ENCODE peak calls at places on chromosomes 12 and 14, in four cellular contexts. One of them, this sample, is unnamed.

GRCh38 chr12:124940393-124941169 is 26.1 kb upstream of the UBC start:
- DNase-seq in CD8-positive, alpha-beta T cell: peak; percentile 70
- DNase-seq in adipocyte: peak; percentile 96
- DNase-seq in brain microvascular endothelial cell: peak; percentile 88
- DNase-seq in this sample: peak; percentile 81

GRCh38 chr12:62983594-62983993 is 48.6 kb upstream of the PPM1H start:
- DNase-seq in CD8-positive, alpha-beta T cell: no peak
- DNase-seq in brain microvascular endothelial cell: no peak
- DNase-seq in adipocyte: no peak
- DNase-seq in this sample: no peak

GRCh38 chr12:102694913-102695312 is 214.6 kb upstream of the IGF1 start:
- DNase-seq in brain microvascular endothelial cell: no peak
- DNase-seq in CD8-positive, alpha-beta T cell: no peak
- DNase-seq in adipocyte: no peak
- DNase-seq in this sample: no peak

GRCh38 chr14:22095845-22096510 is 422.4 kb upstream of the OR4E1 start:
- DNase-seq in CD8-positive, alpha-beta T cell: no peak
- DNase-seq in adipocyte: no peak
- DNase-seq in brain microvascular endothelial cell: no peak
- DNase-seq in this sample: peak; percentile 40

GRCh38 chr12:22255097-22255496 is 79.4 kb downstream of the ST8SIA1 start:
- DNase-seq in CD8-positive, alpha-beta T cell: no peak
- DNase-seq in brain microvascular endothelial cell: no peak
- DNase-seq in adipocyte: peak; percentile 66
- DNase-seq in this sample: no peak

GRCh38 chr12:118237053-118237665 is 101.2 kb downstream of the PEBP1 start:
- DNase-seq in CD8-positive, alpha-beta T cell: no peak
- DNase-seq in adipocyte: no peak
- DNase-seq in brain microvascular endothelial cell: no peak
- DNase-seq in this sample: no peak

GRCh38 chr12:92735131-92735721 is 32.4 kb downstream of the PLEKHG7 start:
- DNase-seq in CD8-positive, alpha-beta T cell: no peak
- DNase-seq in brain microvascular endothelial cell: peak; percentile 78
- DNase-seq in adipocyte: peak; percentile 92
- DNase-seq in this sample: no peak

GRCh38 chr12:109586385-109587296 is 13.0 kb downstream of the MVK start:
- DNase-seq in CD8-positive, alpha-beta T cell: no peak
- DNase-seq in brain microvascular endothelial cell: no peak
- DNase-seq in adipocyte: no peak
- DNase-seq in this sample: no peak

GRCh38 chr12:47155457-47156166 is 75.9 kb upstream of the AMIGO2 start:
- DNase-seq in CD8-positive, alpha-beta T cell: no peak
- DNase-seq in brain microvascular endothelial cell: peak; percentile 43
- DNase-seq in adipocyte: peak; percentile 45
- DNase-seq in this sample: no peak

GRCh38 chr12:4269279-4269991 is 4.1 kb upstream of the CCND2 start:
- DNase-seq in adipocyte: peak; percentile 48
- DNase-seq in brain microvascular endothelial cell: peak; percentile 34
- DNase-seq in CD8-positive, alpha-beta T cell: peak; percentile 89
- DNase-seq in this sample: peak; percentile 95

GRCh38 chr12:75553398-75553797 is 42.0 kb upstream of the KRR1 start:
- DNase-seq in brain microvascular endothelial cell: no peak
- DNase-seq in CD8-positive, alpha-beta T cell: no peak
- DNase-seq in adipocyte: peak; percentile 20
- DNase-seq in this sample: no peak

GRCh38 chr12:103503546-103504480 is 8.0 kb upstream of the C12orf42 start:
- DNase-seq in brain microvascular endothelial cell: no peak
- DNase-seq in CD8-positive, alpha-beta T cell: peak; percentile 51
- DNase-seq in adipocyte: no peak
- DNase-seq in this sample: peak; percentile 72

GRCh38 chr14:73764406-73764805 is 50.2 kb upstream of the PNMA1 start:
- DNase-seq in adipocyte: no peak
- DNase-seq in brain microvascular endothelial cell: no peak
- DNase-seq in CD8-positive, alpha-beta T cell: no peak
- DNase-seq in this sample: no peak

GRCh38 chr14:100837812-100838170 is 11.9 kb downstream of the MEG3 start:
- DNase-seq in brain microvascular endothelial cell: no peak
- DNase-seq in adipocyte: no peak
- DNase-seq in CD8-positive, alpha-beta T cell: no peak
- DNase-seq in this sample: no peak

GRCh38 chr14:104530651-104531050 is 48.9 kb upstream of the C14orf180 start:
- DNase-seq in brain microvascular endothelial cell: no peak
- DNase-seq in CD8-positive, alpha-beta T cell: no peak
- DNase-seq in adipocyte: no peak
- DNase-seq in this sample: no peak

GRCh38 chr12:87439990-87440827 is 589.0 kb downstream of the C12orf50 start:
- DNase-seq in CD8-positive, alpha-beta T cell: no peak
- DNase-seq in adipocyte: peak; percentile 91
- DNase-seq in brain microvascular endothelial cell: peak; percentile 92
- DNase-seq in this sample: no peak

GRCh38 chr14:26286806-26287205 is 311.0 kb downstream of the NOVA1 start:
- DNase-seq in brain microvascular endothelial cell: no peak
- DNase-seq in adipocyte: peak; percentile 12
- DNase-seq in CD8-positive, alpha-beta T cell: no peak
- DNase-seq in this sample: no peak

GRCh38 chr12:115756271-115756670 is 521.2 kb downstream of the MED13L start:
- DNase-seq in CD8-positive, alpha-beta T cell: no peak
- DNase-seq in adipocyte: peak; percentile 65
- DNase-seq in brain microvascular endothelial cell: no peak
- DNase-seq in this sample: no peak
- H3K27me3 ChIP-seq in CD8-positive, alpha-beta T cell: no peaks in the 10 kb centered on the region
- H3K27me3 ChIP-seq in adipocyte: peaks cover 7% of the 10 kb centered on the region
- H3K27me3 ChIP-seq in brain microvascular endothelial cell: peaks cover 5% of the 10 kb centered on the region
- H3K27me3 ChIP-seq in this sample: no peaks in the 10 kb centered on the region

DNA sequence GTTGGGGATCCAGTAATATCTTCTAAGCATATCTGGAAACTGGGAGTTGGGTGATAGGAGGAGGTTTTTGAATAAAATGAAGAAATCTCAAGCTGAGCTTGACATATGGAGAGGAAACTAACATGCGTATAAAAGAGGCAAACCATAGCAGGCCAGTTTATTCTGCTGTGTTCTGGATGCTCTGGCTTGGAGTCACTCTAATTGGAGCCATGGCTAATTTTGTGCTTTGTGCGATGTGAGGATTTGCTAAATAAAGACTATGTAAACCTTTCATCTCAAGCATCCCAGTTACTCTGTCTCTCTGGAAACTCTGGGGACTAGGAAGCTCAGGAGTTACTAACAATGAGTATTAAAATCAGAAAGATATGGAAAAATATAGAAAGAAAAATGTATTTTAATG is 66.5 kb downstream of the ATF7IP start:
- DNase-seq in brain microvascular endothelial cell: no peak
- DNase-seq in adipocyte: no peak
- DNase-seq in CD8-positive, alpha-beta T cell: no peak
- DNase-seq in this sample: no peak
- H3K4me3 ChIP-seq in brain microvascular endothelial cell: no peak overlapping the region
- H3K4me3 ChIP-seq in adipocyte: no peak overlapping the region
- H3K4me3 ChIP-seq in CD8-positive, alpha-beta T cell: no peak overlapping the region
- H3K4me3 ChIP-seq in this sample: no peak overlapping the region

DNA sequence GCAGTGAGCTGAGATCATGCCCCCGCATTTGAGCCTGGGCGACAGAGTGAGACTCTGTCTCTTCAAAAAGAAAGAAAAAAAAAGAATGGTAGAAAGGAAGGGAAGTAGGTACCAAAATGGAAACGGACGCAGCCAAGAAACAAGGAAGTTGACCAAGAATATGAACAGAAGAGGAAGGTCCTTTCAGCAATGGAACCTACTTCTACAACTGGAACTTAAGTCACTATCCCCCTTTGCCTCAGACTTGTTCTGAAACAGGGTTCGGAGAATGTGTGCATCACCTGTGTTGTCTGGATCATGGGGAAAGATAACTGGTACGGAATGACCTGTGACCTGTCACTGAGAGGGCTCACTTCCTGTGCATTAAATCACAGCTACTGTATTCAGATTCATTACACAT is 43.9 kb upstream of the RNASE1 start:
- DNase-seq in brain microvascular endothelial cell: no peak
- DNase-seq in CD8-positive, alpha-beta T cell: no peak
- DNase-seq in adipocyte: no peak
- DNase-seq in this sample: no peak
- H3K27me3 ChIP-seq in brain microvascular endothelial cell: no peaks in the 10 kb centered on the region
- H3K27me3 ChIP-seq in CD8-positive, alpha-beta T cell: no peaks in the 10 kb centered on the region
- H3K27me3 ChIP-seq in adipocyte: no peaks in the 10 kb centered on the region
- H3K27me3 ChIP-seq in this sample: no peaks in the 10 kb centered on the region

GRCh38 chr14:77372304-77372841 is 4.5 kb downstream of the TMED8 start:
- DNase-seq in CD8-positive, alpha-beta T cell: no peak
- DNase-seq in brain microvascular endothelial cell: peak; percentile 20
- DNase-seq in adipocyte: peak; percentile 33
- DNase-seq in this sample: no peak
- H3K4me3 ChIP-seq in CD8-positive, alpha-beta T cell: no peak overlapping the region
- H3K4me3 ChIP-seq in brain microvascular endothelial cell: no peak overlapping the region
- H3K4me3 ChIP-seq in adipocyte: no peak overlapping the region
- H3K4me3 ChIP-seq in this sample: no peak overlapping the region

DNA sequence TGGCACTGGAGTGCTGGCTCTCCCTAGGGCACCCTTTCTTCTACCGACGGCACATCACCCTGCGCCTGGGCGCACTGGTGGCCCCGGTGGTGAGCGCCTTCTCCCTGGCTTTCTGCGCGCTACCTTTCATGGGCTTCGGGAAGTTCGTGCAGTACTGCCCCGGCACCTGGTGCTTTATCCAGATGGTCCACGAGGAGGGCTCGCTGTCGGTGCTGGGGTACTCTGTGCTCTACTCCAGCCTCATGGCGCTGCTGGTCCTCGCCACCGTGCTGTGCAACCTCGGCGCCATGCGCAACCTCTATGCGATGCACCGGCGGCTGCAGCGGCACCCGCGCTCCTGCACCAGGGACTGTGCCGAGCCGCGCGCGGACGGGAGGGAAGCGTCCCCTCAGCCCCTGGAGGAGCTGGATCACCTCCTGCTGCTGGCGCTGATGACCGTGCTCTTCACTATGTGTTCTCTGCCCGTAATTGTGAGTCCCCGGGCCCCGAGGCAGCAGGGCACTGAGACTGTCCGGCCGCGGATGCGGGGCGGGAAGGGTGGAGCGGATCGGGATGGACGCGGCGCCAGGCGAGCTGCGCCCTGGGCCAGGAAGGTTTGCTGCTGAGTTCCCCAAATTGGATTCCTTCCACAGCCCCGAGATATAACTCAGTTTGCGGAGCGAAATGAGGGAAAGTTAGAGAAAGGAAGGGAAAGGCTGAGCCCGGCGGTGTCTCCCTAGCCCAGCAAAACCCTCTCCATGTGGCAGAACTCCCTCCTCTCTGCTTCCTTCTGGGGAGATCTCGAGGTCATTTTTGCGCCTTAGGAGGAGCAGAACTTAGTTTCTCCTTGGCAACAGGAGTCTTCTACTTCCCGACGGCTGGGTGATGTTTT is 928 bp downstream of the PTGDR start:
- DNase-seq in adipocyte: peak; percentile 57
- DNase-seq in brain microvascular endothelial cell: no peak
- DNase-seq in CD8-positive, alpha-beta T cell: no peak
- DNase-seq in this sample: no peak
- H3K27me3 ChIP-seq in adipocyte: peaks cover 9% of the 10 kb centered on the region
- H3K27me3 ChIP-seq in brain microvascular endothelial cell: no peaks in the 10 kb centered on the region
- H3K27me3 ChIP-seq in CD8-positive, alpha-beta T cell: no peaks in the 10 kb centered on the region
- H3K27me3 ChIP-seq in this sample: no peaks in the 10 kb centered on the region

DNA sequence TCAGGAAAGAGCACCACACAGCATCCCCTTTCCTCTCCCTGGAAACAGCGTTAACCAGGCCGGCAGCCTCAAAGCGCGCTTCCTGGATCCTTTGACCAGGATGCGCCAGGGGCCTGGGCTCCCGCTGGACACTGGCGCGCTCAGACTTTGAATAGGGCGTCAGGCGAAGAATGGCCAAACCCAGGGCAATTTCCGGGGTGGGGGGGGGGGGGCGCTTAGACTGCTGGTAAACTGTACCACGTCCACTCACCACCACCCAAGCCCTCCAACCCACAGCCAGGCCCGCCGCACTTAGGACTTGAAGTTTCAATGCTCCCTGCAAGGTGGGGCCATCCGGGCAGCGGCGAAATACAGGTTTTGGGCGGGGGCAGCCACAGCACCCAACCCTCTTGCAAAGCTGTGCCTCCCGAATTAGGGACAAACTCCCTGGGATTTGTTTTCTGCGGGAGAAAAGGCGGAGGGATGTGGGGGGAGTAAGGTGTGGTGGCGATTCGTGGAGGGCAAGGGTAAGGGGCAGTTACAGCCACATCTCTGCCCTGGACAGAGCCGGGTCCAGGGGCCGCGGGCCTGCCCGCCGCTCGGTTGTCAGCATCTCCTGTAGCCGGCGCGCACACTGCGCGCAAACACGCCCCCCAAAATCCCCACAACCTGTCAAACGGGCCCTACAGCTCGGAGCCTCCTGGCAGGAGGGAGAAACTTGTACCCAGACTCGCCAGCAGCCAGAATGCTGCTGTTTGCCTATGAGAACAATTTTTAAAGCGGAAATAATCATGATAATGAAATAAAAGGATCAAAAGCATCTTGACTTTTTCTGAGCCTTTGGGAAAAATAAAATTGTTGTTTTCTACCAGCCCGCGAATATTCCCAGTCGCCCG is 958 bp downstream of the RTN1 start:
- DNase-seq in brain microvascular endothelial cell: no peak
- DNase-seq in adipocyte: no peak
- DNase-seq in CD8-positive, alpha-beta T cell: no peak
- DNase-seq in this sample: no peak
- H3K4me3 ChIP-seq in brain microvascular endothelial cell: peak overlapping the region; percentile 50
- H3K4me3 ChIP-seq in adipocyte: peak overlapping the region; percentile 84
- H3K4me3 ChIP-seq in CD8-positive, alpha-beta T cell: no peak overlapping the region
- H3K4me3 ChIP-seq in this sample: no peak overlapping the region

DNA sequence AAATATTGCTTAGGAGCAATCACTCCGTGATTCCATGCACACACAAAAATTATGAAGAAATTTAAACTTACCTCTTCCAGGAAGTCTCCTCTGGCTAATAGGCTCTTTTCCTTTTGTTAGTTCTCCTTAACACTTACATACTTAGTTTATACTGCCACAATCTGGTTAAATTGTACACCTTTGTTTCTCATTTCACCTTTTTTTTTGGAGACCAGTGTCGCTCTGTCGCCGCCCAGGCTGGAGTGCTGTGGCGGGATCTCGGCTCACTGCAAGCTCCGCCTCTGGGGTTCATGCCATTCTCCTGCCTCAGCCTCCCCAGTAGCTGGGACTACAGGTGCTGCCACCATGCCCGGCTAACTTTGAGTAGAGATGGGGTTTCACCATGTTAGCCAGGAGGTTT is 2.2 kb upstream of the ANKRD52 start:
- DNase-seq in CD8-positive, alpha-beta T cell: no peak
- DNase-seq in brain microvascular endothelial cell: no peak
- DNase-seq in adipocyte: no peak
- DNase-seq in this sample: no peak
- H3K27me3 ChIP-seq in CD8-positive, alpha-beta T cell: no peaks in the 10 kb centered on the region
- H3K27me3 ChIP-seq in brain microvascular endothelial cell: no peaks in the 10 kb centered on the region
- H3K27me3 ChIP-seq in adipocyte: no peaks in the 10 kb centered on the region
- H3K27me3 ChIP-seq in this sample: no peaks in the 10 kb centered on the region

GRCh38 chr14:76763362-76764041 is 2.2 kb downstream of the VASH1 start:
- DNase-seq in brain microvascular endothelial cell: no peak
- DNase-seq in adipocyte: no peak
- DNase-seq in CD8-positive, alpha-beta T cell: no peak
- DNase-seq in this sample: no peak
- H3K4me3 ChIP-seq in brain microvascular endothelial cell: peak overlapping the region; percentile 69
- H3K4me3 ChIP-seq in adipocyte: no peak overlapping the region
- H3K4me3 ChIP-seq in CD8-positive, alpha-beta T cell: no peak overlapping the region
- H3K4me3 ChIP-seq in this sample: no peak overlapping the region